ENCODE peak calls at places on chromosomes 12 and 14, in four cellular contexts. G, V, O and X are unnamed samples.

GRCh38 chr12:14263742-14264141 is 101.7 kb upstream of the ATF7IP start:
- DNase-seq in V (no peak), O (no peak), G (no peak), X (no peak)

GRCh38 chr12:27177716-27178115 is 66.4 kb upstream of the STK38L start:
- DNase-seq in V (no peak), O (no peak), G (no peak), X (peak)

GRCh38 chr12:77115471-77115870 is 50.1 kb upstream of the E2F7 start:
- DNase-seq in O (no peak), V (no peak), G (no peak), X (no peak)

GRCh38 chr14:34063470-34064164 is 112.7 kb upstream of the EGLN3 start:
- DNase-seq in V (no peak), O (peak), G (no peak), X (no peak)

GRCh38 chr14:69012251-69012953 is 33.3 kb upstream of the ACTN1 start:
- DNase-seq in V (no peak), O (no peak), G (no peak), X (no peak)

GRCh38 chr12:75892779-75893408 is 138.7 kb downstream of the PHLDA1 start:
- DNase-seq in O (no peak), G (no peak), V (no peak), X (no peak)

GRCh38 chr12:65430571-65431306 is 152.3 kb downstream of the MSRB3 start:
- DNase-seq in V (no peak), G (no peak), O (no peak), X (peak)

GRCh38 chr14:65230287-65230728 is 128.0 kb upstream of the MAX start:
- DNase-seq in G (no peak), V (peak), O (peak), X (no peak)

GRCh38 chr14:32004300-32004699 is 72.8 kb upstream of the ARHGAP5 start:
- DNase-seq in G (no peak), O (no peak), V (no peak), X (no peak)

GRCh38 chr14:104824353-104824997 is 23.6 kb downstream of the ZBTB42 start:
- DNase-seq in O (no peak), V (no peak), G (no peak), X (no peak)

GRCh38 chr14:35866595-35867279 is 40.6 kb downstream of the BRMS1L start:
- DNase-seq in O (no peak), G (no peak), V (no peak), X (no peak)

GRCh38 chr12:27193854-27194544 is 50.1 kb upstream of the STK38L start:
- DNase-seq in O (peak), G (no peak), V (no peak), X (no peak)

GRCh38 chr12:58895053-58895452 is 25.3 kb downstream of the LRIG3 start:
- DNase-seq in G (no peak), O (no peak), V (no peak), X (no peak)

GRCh38 chr14:55746533-55746932 is 166.5 kb downstream of the KTN1 start:
- DNase-seq in V (no peak), O (no peak), G (no peak), X (no peak)

GRCh38 chr12:25427328-25428249 is 125.5 kb downstream of the LMNTD1 start:
- DNase-seq in O (no peak), V (no peak), G (no peak), X (no peak)

GRCh38 chr12:85448548-85449139 is 168.6 kb downstream of the ALX1 start:
- DNase-seq in G (no peak), O (no peak), V (no peak), X (no peak)

GRCh38 chr14:56581041-56581727 is 1.6 kb downstream of the TMEM260 start:
- DNase-seq in G (no peak), V (no peak), O (no peak), X (no peak)

GRCh38 chr12:62689042-62689839 is 222.6 kb downstream of the MON2 start:
- DNase-seq in O (no peak), G (no peak), V (no peak), X (no peak)

GRCh38 chr14:102590667-102591099 is 1.8 kb upstream of the RCOR1 start:
- DNase-seq in V (peak), G (no peak), O (peak), X (peak)

GRCh38 chr12:75305412-75306332 is 24.5 kb downstream of the CAPS2 start:
- DNase-seq in G (peak), V (no peak), O (no peak), X (no peak)

GRCh38 chr12:94710933-94711332 is 60.6 kb upstream of the TMCC3 start:
- DNase-seq in G (no peak), O (no peak), V (no peak), X (no peak)

GRCh38 chr12:110073049-110073831 is 24.9 kb upstream of the C12orf76 start:
- DNase-seq in V (peak), O (no peak), G (peak), X (peak)

GRCh38 chr12:15581006-15581405 is 208.2 kb downstream of the EPS8 start:
- DNase-seq in G (no peak), V (no peak), O (no peak), X (no peak)

GRCh38 chr12:87270894-87271293 is 758.3 kb downstream of the C12orf50 start:
- DNase-seq in O (no peak), G (no peak), V (no peak), X (no peak)

GRCh38 chr14:21025374-21026151 is 702 bp upstream of the NDRG2 start:
- DNase-seq in G (peak), V (peak), O (peak), X (no peak)

GRCh38 chr14:88961214-88961613 is 136.8 kb downstream of the TTC8 start:
- DNase-seq in G (no peak), O (no peak), V (no peak), X (no peak)

GRCh38 chr12:6171409-6172015 is 28.7 kb upstream of the CD9 start:
- DNase-seq in O (peak), V (peak), G (peak), X (no peak)

GRCh38 chr12:96471368-96472040 is 17.9 kb upstream of the CFAP54 start:
- DNase-seq in V (no peak), G (no peak), O (no peak), X (no peak)

GRCh38 chr12:40446385-40446784 is 221.6 kb downstream of the LRRK2 start:
- DNase-seq in V (no peak), O (no peak), G (no peak), X (peak)

GRCh38 chr12:94191023-94191422 is 42.6 kb downstream of the PLXNC1 start:
- DNase-seq in V (no peak), G (no peak), O (no peak), X (no peak)

GRCh38 chr14:71244341-71244740 is 337.1 kb downstream of the PCNX1 start:
- DNase-seq in G (no peak), O (no peak), V (no peak), X (no peak)

GRCh38 chr12:7068240-7068993 is 7.9 kb downstream of the C1S start:
- DNase-seq in O (no peak), V (no peak), G (no peak), X (no peak)

GRCh38 chr12:55698965-55699364 is 8.7 kb downstream of the ITGA7 start:
- DNase-seq in G (no peak), V (no peak), O (peak), X (no peak)

GRCh38 chr14:100035700-100036099 is 29.5 kb upstream of the EVL start:
- DNase-seq in O (no peak), G (no peak), V (no peak), X (no peak)

GRCh38 chr14:100030441-100031153 is 34.6 kb upstream of the EVL start:
- DNase-seq in O (no peak), V (no peak), G (no peak), X (peak)

GRCh38 chr14:100032749-100033148 is 32.5 kb upstream of the EVL start:
- DNase-seq in V (no peak), O (no peak), G (no peak), X (no peak)

GRCh38 chr14:100031506-100032281 is 33.5 kb upstream of the EVL start:
- DNase-seq in G (no peak), O (peak), V (no peak), X (peak)

GRCh38 chr14:100033347-100034052 is 31.7 kb upstream of the EVL start:
- DNase-seq in O (no peak), G (no peak), V (no peak), X (no peak)
- H3K27ac ChIP-seq in O (no peak), G (no peak), V (no peak), X (peak)

DNA sequence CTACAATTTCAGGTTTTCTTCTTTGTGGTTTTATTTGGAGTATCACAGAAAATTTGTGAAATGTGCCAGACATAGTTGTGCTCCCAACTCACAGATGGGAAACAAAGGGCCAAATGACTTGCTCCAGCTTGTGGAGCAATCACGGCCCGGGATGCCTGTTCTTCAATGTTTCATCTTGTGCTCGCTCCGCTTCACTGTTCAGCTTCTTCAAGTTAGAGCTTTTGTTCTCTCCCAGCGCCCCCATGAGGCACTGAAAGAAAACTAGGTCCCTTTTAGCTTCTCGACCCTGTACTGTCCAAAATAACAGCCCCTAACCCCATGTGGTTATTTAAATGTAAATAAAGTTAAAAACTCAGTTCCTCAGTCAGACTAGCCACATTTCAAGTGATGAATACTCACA is 187.9 kb upstream of the STXBP6 start:
- DNase-seq in V (no peak), O (no peak), G (no peak), X (no peak)
- TF ChIP-seq CTCF in V (no peak), O (no peak), G (no peak), X (no peak)

DNA sequence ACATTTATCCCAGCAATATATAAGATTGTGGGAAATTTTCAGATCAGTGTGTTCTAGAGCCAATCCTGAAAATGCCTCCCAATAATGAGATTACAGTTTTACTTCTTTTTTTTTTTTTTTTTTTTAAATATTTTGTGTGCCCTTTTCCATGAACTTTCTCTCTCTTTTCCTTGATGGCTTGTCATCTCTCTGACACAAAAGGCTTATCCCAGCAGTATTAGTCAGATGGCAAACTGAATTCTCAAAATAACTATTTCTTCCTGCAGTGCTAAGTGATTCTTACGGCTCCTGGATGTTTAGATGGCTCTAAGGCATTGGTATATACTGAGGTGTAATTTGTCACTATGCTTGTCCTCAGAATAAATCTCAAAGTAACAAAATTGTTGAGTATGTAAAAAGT is 86.7 kb downstream of the LRP6 start:
- DNase-seq in O (no peak), V (no peak), G (no peak), X (no peak)
- H3K27ac ChIP-seq in O (peak), V (no peak), G (no peak), X (no peak)

GRCh38 chr12:3641428-3641883 is 111.5 kb downstream of the CRACR2A start:
- DNase-seq in V (no peak), G (no peak), O (no peak), X (peak)
- TF ChIP-seq CTCF in V (no peak), G (no peak), O (no peak), X (no peak)

DNA sequence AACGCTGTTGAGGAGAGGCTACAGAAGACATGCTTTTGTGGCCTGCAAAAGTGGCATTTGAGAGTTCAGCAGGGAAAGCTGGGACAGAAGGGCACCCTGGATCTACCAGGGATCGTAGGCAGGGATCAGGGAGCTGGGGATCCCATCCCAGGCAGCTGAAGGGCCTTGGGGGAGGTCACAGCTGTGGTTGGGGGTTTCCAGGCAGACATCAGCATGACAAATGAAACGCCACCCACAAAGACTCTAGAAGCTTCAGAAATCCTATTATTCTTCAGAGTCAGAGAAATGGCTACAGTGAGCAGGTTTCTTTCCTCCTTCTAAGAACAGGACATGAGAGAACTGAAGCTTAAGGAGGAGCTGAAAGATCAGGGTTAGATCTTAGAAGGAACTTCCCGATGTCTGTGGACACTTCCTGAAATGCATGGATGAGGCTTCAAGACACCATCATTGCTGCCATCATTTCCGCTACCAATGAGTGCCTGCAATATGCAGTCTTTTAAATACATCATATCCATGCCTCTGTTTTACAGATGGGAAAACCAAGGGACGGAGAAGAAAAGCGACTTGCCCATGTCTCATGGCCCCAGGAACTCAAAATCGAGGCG is 104.3 kb downstream of the RBM19 start:
- DNase-seq in V (no peak), O (no peak), G (no peak), X (no peak)
- H3K27ac ChIP-seq in V (no peak), O (no peak), G (no peak), X (no peak)

DNA sequence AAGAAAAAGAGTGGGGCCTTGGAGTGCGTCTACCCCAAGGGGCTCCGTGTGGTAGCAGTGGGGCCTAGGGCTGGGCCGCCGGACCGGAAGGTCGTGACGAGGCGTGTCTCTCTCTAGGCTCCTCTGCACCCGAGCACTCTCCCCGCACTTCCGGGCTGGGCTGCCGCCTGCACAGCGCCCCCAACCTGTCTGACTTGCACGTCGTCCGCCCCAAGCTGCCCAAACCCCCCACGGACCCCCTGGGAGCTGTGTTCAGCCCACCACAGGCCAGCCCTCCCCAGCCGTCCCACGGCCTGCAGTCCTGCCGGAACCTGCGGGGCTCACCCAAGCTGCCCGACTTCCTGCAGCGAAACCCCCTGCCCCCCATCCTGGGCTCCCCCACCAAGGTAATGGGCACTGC is 13.3 kb upstream of the PUS1 start:
- DNase-seq in G (no peak), V (no peak), O (no peak), X (no peak)
- TF ChIP-seq CTCF in G (no peak), V (no peak), O (no peak), X (no peak)